ENCODE peak calls at places on chromosomes 4 and X, in eight cellular contexts. H, V, K, N, I, P, T and Y are unnamed samples.

GRCh38 chr4:81052119-81053068 is 21.9 kb downstream of the BMP3 start:
- DNase-seq in I (peak), K (peak), T (peak), P (peak), H (peak), V (peak), N (no peak), Y (peak)

GRCh38 chr4:21454196-21454595 is 494.4 kb downstream of the KCNIP4 start:
- DNase-seq in P (no peak), H (no peak), I (no peak), K (no peak), T (no peak), N (no peak), V (no peak), Y (no peak)

GRCh38 chrX:150324035-150324728 is 38.9 kb upstream of the MAMLD1 start:
- DNase-seq in I (no peak), K (no peak), P (peak), N (no peak), T (no peak), V (peak), H (no peak), Y (peak)

GRCh38 chr4:110850461-110851447 is 227.9 kb upstream of the PITX2 start:
- DNase-seq in T (no peak), I (no peak), V (no peak), H (no peak), K (no peak), P (no peak), N (no peak), Y (peak)

GRCh38 chr4:40745585-40745984 is 4.2 kb upstream of the NSUN7 start:
- DNase-seq in H (no peak), V (no peak), T (no peak), I (no peak), N (no peak), P (no peak), K (no peak), Y (no peak)

GRCh38 chr4:100063355-100063754 is 113.3 kb upstream of the H2AZ1 start:
- DNase-seq in K (no peak), T (no peak), I (no peak), H (no peak), N (no peak), V (no peak), P (no peak), Y (no peak)

GRCh38 chrX:109954333-109954732 is 48.6 kb upstream of the TMEM164 start:
- DNase-seq in K (no peak), P (peak), N (no peak), T (no peak), H (no peak), I (no peak), V (no peak), Y (no peak)

GRCh38 chrX:108167211-108167872 is 75.8 kb downstream of the ATG4A start:
- DNase-seq in N (no peak), I (no peak), V (peak), K (no peak), P (peak), T (no peak), H (no peak), Y (peak)

GRCh38 chrX:23844502-23845138 is 61.6 kb downstream of the SAT1 start:
- DNase-seq in T (no peak), H (peak), V (no peak), P (peak), N (no peak), I (no peak), K (no peak), Y (no peak)

GRCh38 chr4:69656653-69657158 is 3.7 kb upstream of the UGT2A1 start:
- DNase-seq in T (no peak), P (no peak), K (no peak), H (no peak), I (no peak), V (no peak), N (no peak), Y (no peak)

GRCh38 chrX:71550578-71550977 is 17.7 kb downstream of the OGT start:
- DNase-seq in H (no peak), T (no peak), K (no peak), V (peak), N (no peak), I (no peak), P (no peak), Y (no peak)

GRCh38 chrX:79524642-79525041 is 157.5 kb upstream of the ITM2A start:
- DNase-seq in V (peak), K (no peak), N (no peak), I (no peak), H (no peak), T (no peak), P (peak), Y (no peak)

GRCh38 chrX:2614911-2615310 is 76.2 kb upstream of the CD99 start:
- DNase-seq in P (peak), H (peak), V (peak), T (no peak), I (no peak), N (no peak), K (no peak), Y (no peak)

GRCh38 chr4:7987148-7987989 is 47.7 kb upstream of the AFAP1 start:
- DNase-seq in P (peak), H (peak), N (no peak), T (no peak), V (peak), K (peak), I (peak), Y (peak)

GRCh38 chrX:81414630-81415029 is 212.7 kb downstream of the SH3BGRL start:
- DNase-seq in H (no peak), K (no peak), P (no peak), N (no peak), V (peak), T (no peak), I (no peak), Y (no peak)

GRCh38 chr4:112284662-112285411 is 867 bp downstream of the TIFA start:
- DNase-seq in V (peak), H (no peak), P (peak), I (no peak), T (no peak), K (no peak), N (no peak), Y (peak)

GRCh38 chrX:96407501-96407900 is 277.1 kb upstream of the DIAPH2 start:
- DNase-seq in N (peak), H (peak), I (no peak), K (no peak), V (peak), T (no peak), P (peak), Y (no peak)